ENCODE peak calls at places on chromosome 2, in six cellular contexts. W is cardiac muscle cell, L is coronary artery, B is AG10803, D is mucosa of descending colon, Y is upper lobe of right lung. F is an unnamed sample.

GRCh38 chr2:61763605-61764034 is 90.2 kb downstream of the FAM161A start:
- DNase-seq in W (peak; percentile 93), B (peak; percentile 80), L (peak; percentile 90), Y (peak; percentile 90), D (peak; percentile 86), F (peak; percentile 59)

GRCh38 chr2:221818569-221818968 is 246.5 kb upstream of the EPHA4 start:
- DNase-seq in D (no peak), L (no peak), Y (no peak), B (no peak), W (no peak), F (no peak)

GRCh38 chr2:47072018-47072691 is 83.0 kb downstream of the STPG4 start:
- DNase-seq in D (peak; percentile 86), L (peak; percentile 97), B (peak; percentile 98), W (peak; percentile 99), Y (peak; percentile 85), F (no peak)

GRCh38 chr2:32611771-32612170 is 16.1 kb upstream of the TTC27 start:
- DNase-seq in B (no peak), L (no peak), Y (no peak), D (no peak), W (no peak), F (no peak)

GRCh38 chr2:140855471-140855870 is 1275.3 kb downstream of the LRP1B start:
- DNase-seq in Y (no peak), W (no peak), D (no peak), B (no peak), L (no peak), F (no peak)

GRCh38 chr2:63698825-63699548 is 110.2 kb downstream of the MDH1 start:
- DNase-seq in W (peak; percentile 92), D (no peak), L (peak; percentile 81), Y (no peak), B (peak; percentile 92), F (peak; percentile 96)

GRCh38 chr2:206701952-206702630 is 16.1 kb downstream of the DYTN start:
- DNase-seq in D (no peak), L (no peak), W (no peak), B (no peak), Y (no peak), F (no peak)

GRCh38 chr2:220580113-220580512 is 952.7 kb downstream of the SLC4A3 start:
- DNase-seq in W (no peak), L (no peak), B (no peak), D (no peak), Y (no peak), F (no peak)

GRCh38 chr2:176490061-176490861 is 221.0 kb downstream of the MTX2 start:
- DNase-seq in W (peak; percentile 73), Y (no peak), L (no peak), B (peak; percentile 67), D (peak; percentile 52), F (no peak)

GRCh38 chr2:149652520-149652919 is 64.9 kb upstream of the MMADHC start:
- DNase-seq in Y (no peak), D (no peak), B (no peak), W (peak; percentile 73), L (no peak), F (no peak)

GRCh38 chr2:202780514-202781021 is 91.0 kb downstream of the ICA1L start:
- DNase-seq in W (no peak), B (no peak), Y (no peak), L (no peak), D (no peak), F (peak; percentile 9)

GRCh38 chr2:109447811-109448210 is 166.0 kb downstream of the SEPTIN10 start:
- DNase-seq in D (no peak), W (no peak), B (no peak), Y (no peak), L (peak; percentile 70), F (no peak)

GRCh38 chr2:218607436-218608115 is at the start of gene PLCD4:
- DNase-seq in B (peak; percentile 64), W (peak; percentile 69), L (no peak), Y (no peak), D (no peak), F (peak; percentile 44)

GRCh38 chr2:37829202-37829601 is 95.9 kb upstream of the RMDN2 start:
- DNase-seq in D (no peak), W (peak; percentile 89), L (no peak), B (peak; percentile 99), Y (no peak), F (peak; percentile 73)

GRCh38 chr2:133977385-133977784 is 276.5 kb upstream of the MGAT5 start:
- DNase-seq in D (no peak), Y (no peak), L (no peak), W (no peak), B (no peak), F (no peak)

GRCh38 chr2:5799348-5799747 is 107.2 kb downstream of the SOX11 start:
- DNase-seq in D (no peak), Y (no peak), W (no peak), B (no peak), L (no peak), F (no peak)

GRCh38 chr2:133780099-133780996 is 212.1 kb upstream of the NCKAP5 start:
- DNase-seq in L (no peak), D (no peak), B (peak; percentile 73), W (peak; percentile 84), Y (no peak), F (peak; percentile 44)

GRCh38 chr2:67399831-67400489 is 2.8 kb downstream of the ETAA1 start:
- DNase-seq in W (peak; percentile 64), Y (no peak), B (no peak), D (no peak), L (no peak), F (no peak)

GRCh38 chr2:40363631-40364030 is 88.3 kb downstream of the SLC8A1 start:
- DNase-seq in D (no peak), Y (no peak), B (peak; percentile 77), L (no peak), W (peak; percentile 43), F (no peak)

GRCh38 chr2:190996338-190996946 is 17.5 kb downstream of the STAT1 start:
- DNase-seq in B (peak; percentile 40), L (no peak), Y (no peak), D (no peak), W (peak; percentile 56), F (no peak)

GRCh38 chr2:62306751-62307468 is 111.0 kb downstream of the B3GNT2 start:
- DNase-seq in Y (no peak), D (no peak), W (peak; percentile 31), L (no peak), B (no peak), F (no peak)

GRCh38 chr2:46821600-46821999 is 94.0 kb downstream of the MCFD2 start:
- DNase-seq in D (no peak), W (no peak), B (no peak), Y (peak; percentile 44), L (peak; percentile 57), F (no peak)

GRCh38 chr2:1517786-1518500 is 104.7 kb downstream of the TPO start:
- DNase-seq in D (no peak), W (no peak), Y (no peak), L (no peak), B (no peak), F (no peak)

GRCh38 chr2:129443235-129443884 is 536.1 kb upstream of the RAB6C start:
- DNase-seq in L (no peak), B (peak; percentile 7), D (no peak), Y (no peak), W (no peak), F (no peak)

GRCh38 chr2:204472375-204472774 is 72.9 kb upstream of the PARD3B start:
- DNase-seq in B (no peak), L (no peak), Y (no peak), W (no peak), D (no peak), F (peak; percentile 14)

GRCh38 chr2:45765847-45766254 is 114.4 kb downstream of the PRKCE start:
- DNase-seq in W (peak; percentile 73), L (peak; percentile 26), Y (no peak), D (no peak), B (no peak), F (no peak)

GRCh38 chr2:233068762-233069418 is 8.7 kb downstream of the INPP5D start:
- DNase-seq in W (no peak), L (peak; percentile 41), B (no peak), Y (peak; percentile 48), D (no peak), F (no peak)

GRCh38 chr2:28341208-28341891 is 51.3 kb upstream of the FOSL2 start:
- DNase-seq in L (no peak), Y (peak; percentile 29), D (no peak), B (peak; percentile 69), W (no peak), F (no peak)
- TF ChIP-seq CTCF in L (no peak), Y (no peak), D (no peak), B (no peak), W (no peak), F (no peak)

DNA sequence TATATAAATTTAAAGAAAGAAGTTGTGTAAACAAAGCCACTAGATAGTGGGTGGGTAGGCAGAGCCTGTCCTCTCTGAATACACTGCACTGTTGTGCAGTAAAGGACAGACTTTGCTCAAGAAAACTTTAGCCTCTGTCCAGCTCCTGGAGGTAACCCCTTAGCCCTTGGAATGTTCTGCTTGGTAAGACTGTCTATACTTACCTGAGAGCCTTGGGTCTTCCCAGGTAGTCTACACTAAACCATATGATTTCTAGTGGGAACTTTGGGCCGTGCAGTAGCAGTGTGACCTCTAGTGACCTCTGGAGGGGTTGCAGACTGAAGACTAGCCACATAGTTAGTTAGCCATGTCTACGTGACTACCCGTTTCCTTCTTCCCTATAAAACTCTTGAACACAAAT is 678.3 kb upstream of the NRXN1 start:
- DNase-seq in L (no peak), D (no peak), Y (no peak), B (no peak), W (no peak), F (no peak)
- TF ChIP-seq CTCF in L (no peak), D (no peak), Y (no peak), B (no peak), W (no peak), F (no peak)

GRCh38 chr2:169572821-169573159 is 875 bp downstream of the FASTKD1 start:
- DNase-seq in Y (no peak), D (no peak), L (no peak), W (no peak), B (no peak), F (no peak)
- TF ChIP-seq CTCF in Y (no peak), D (no peak), L (no peak), W (no peak), B (no peak), F (no peak)

GRCh38 chr2:57190007-57190406 is 856.6 kb upstream of the VRK2 start:
- DNase-seq in L (no peak), W (no peak), D (no peak), B (no peak), Y (no peak), F (no peak)

GRCh38 chr2:57182941-57183340 is 863.7 kb upstream of the VRK2 start:
- DNase-seq in B (peak; percentile 8), D (no peak), W (no peak), Y (no peak), L (no peak), F (no peak)

GRCh38 chr2:57180678-57181077 is 865.9 kb upstream of the VRK2 start:
- DNase-seq in D (no peak), Y (no peak), L (no peak), W (no peak), B (no peak), F (no peak)

GRCh38 chr2:57181315-57182038 is 865.1 kb upstream of the VRK2 start:
- DNase-seq in W (peak; percentile 21), L (no peak), B (peak; percentile 5), D (no peak), Y (no peak), F (no peak)

DNA sequence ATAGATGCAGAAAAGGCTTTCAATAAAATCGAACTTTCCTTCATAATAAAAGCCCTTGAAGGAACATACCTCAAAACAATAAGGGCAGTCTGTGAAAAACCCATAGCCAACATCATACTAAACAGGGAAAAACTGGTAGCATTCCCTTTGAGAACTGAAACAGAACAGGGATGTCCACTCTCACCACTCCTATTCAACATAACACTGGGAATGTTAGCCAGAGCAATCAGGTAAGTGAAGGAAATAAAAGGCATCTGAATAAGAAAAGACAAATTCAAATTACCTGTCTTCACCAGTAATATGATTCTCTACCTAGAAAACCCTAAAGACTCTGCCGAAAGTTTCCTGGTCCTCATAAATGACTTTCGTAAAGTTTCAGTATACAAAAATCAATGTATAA is 861.0 kb upstream of the VRK2 start:
- DNase-seq in W (no peak), L (no peak), B (no peak), Y (no peak), D (no peak), F (no peak)
- TF ChIP-seq CTCF in W (no peak), L (no peak), B (no peak), Y (no peak), D (no peak), F (no peak)